ENCODE peak calls at places on chromosome 5, in ten cellular contexts. S is HEK293T; H is germinal center; V is amygdala; Z is EL; E is aorta; D is stimulated activated CD4-positive, alpha-beta T cell treated with anti-CD3 and anti-CD28 coated beads, Interleukin-15, amount 100 ng/mL, for 48 hours; O is cardiac muscle cell; B is psoas muscle; G is B cell. C is an unnamed sample.
A peak's percentile ranks its signal among the peaks of the same experiment; 100 is the strongest.

GRCh38 chr5:85605381-85605780 is 1012.4 kb upstream of the COX7C start:
- DNase-seq in D (no peak), G (no peak), B (no peak), O (no peak), H (no peak), Z (no peak), E (no peak), V (no peak), S (no peak), C (no peak)

GRCh38 chr5:168339151-168340140 is 48.0 kb downstream of the WWC1 start:
- DNase-seq in D (no peak), O (no peak), B (no peak), Z (no peak), V (no peak), E (no peak), H (no peak), G (no peak), S (no peak), C (no peak)

GRCh38 chr5:92519717-92520632 is 1061.0 kb downstream of the NR2F1-AS1 start:
- DNase-seq in O (no peak), Z (no peak), E (no peak), S (no peak), B (no peak), H (no peak), G (no peak), V (no peak), D (no peak), C (no peak)

GRCh38 chr5:174840435-174840834 is 116.1 kb downstream of the MSX2 start:
- DNase-seq in S (no peak), V (no peak), H (no peak), O (no peak), E (no peak), G (no peak), D (no peak), B (no peak), Z (no peak), C (no peak)

GRCh38 chr5:78420548-78420947 is 60.1 kb downstream of the SCAMP1 start:
- DNase-seq in B (no peak), H (no peak), G (no peak), D (no peak), O (no peak), V (no peak), S (no peak), E (no peak), Z (no peak), C (no peak)

GRCh38 chr5:17400724-17401508 is 97.1 kb upstream of the TAF11L2 start:
- DNase-seq in G (no peak), D (no peak), E (no peak), V (no peak), Z (no peak), S (no peak), H (no peak), B (no peak), O (no peak), C (no peak)

GRCh38 chr5:13624283-13625074 is 320.0 kb downstream of the DNAH5 start:
- DNase-seq in V (no peak), S (no peak), B (no peak), G (no peak), D (no peak), H (no peak), O (no peak), E (no peak), Z (peak; percentile 21), C (no peak)

GRCh38 chr5:142789206-142789605 is 19.0 kb downstream of the ARHGAP26 start:
- DNase-seq in E (no peak), D (no peak), G (no peak), Z (no peak), B (no peak), H (no peak), S (no peak), O (no peak), V (no peak), C (no peak)